ENCODE peak calls at places on chromosome 1, in nine cellular contexts. O is IMR-90, M is fibroblast of lung, V is GM23338, Q is mammary epithelial cell, K is GM23248, W is astrocyte, J is HCT116, X is neural progenitor cell. L is an unnamed sample.
A peak's percentile ranks its signal among the peaks of the same experiment; 100 is the strongest.

GRCh38 chr1:40232444-40232843 is 15.3 kb upstream of the TMCO2 start:
- DNase-seq in O (no peak), M (no peak), V (no peak), Q (no peak), K (no peak), W (no peak), J (no peak), X (no peak), L (no peak)

GRCh38 chr1:96374076-96374762 is 347.4 kb upstream of the PTBP2 start:
- DNase-seq in O (peak; percentile 49), M (peak; percentile 59), V (no peak), Q (no peak), K (peak; percentile 48), W (peak; percentile 66), J (no peak), X (no peak), L (no peak)

GRCh38 chr1:13478687-13479086 is 35.1 kb downstream of the LRRC38 start:
- DNase-seq in O (no peak), M (no peak), V (no peak), Q (no peak), K (no peak), W (no peak), J (no peak), X (peak; percentile 26), L (no peak)

GRCh38 chr1:174791863-174792262 is 207.9 kb upstream of the CACYBP start:
- DNase-seq in O (no peak), M (no peak), V (no peak), Q (no peak), K (no peak), W (no peak), J (no peak), X (no peak), L (no peak)

GRCh38 chr1:36199934-36200741 is 24.1 kb upstream of the THRAP3 start:
- DNase-seq in O (peak; percentile 60), M (peak; percentile 47), V (no peak), Q (peak; percentile 85), K (peak; percentile 71), W (peak; percentile 52), J (no peak), X (no peak), L (no peak)

GRCh38 chr1:231628207-231628876 is 1.8 kb downstream of the DISC1 start:
- DNase-seq in O (peak; percentile 37), M (no peak), V (no peak), Q (no peak), K (peak; percentile 32), W (no peak), J (no peak), X (no peak), L (no peak)

GRCh38 chr1:206672844-206673758 is 11.6 kb upstream of the MAPKAPK2 start:
- DNase-seq in O (peak; percentile 66), M (peak; percentile 77), V (no peak), Q (no peak), K (no peak), W (peak; percentile 26), J (no peak), X (no peak), L (no peak)

GRCh38 chr1:231232870-231233734 is 7.9 kb upstream of the GNPAT start:
- DNase-seq in O (no peak), M (no peak), V (no peak), Q (no peak), K (no peak), W (no peak), J (no peak), X (no peak), L (no peak)

DNA sequence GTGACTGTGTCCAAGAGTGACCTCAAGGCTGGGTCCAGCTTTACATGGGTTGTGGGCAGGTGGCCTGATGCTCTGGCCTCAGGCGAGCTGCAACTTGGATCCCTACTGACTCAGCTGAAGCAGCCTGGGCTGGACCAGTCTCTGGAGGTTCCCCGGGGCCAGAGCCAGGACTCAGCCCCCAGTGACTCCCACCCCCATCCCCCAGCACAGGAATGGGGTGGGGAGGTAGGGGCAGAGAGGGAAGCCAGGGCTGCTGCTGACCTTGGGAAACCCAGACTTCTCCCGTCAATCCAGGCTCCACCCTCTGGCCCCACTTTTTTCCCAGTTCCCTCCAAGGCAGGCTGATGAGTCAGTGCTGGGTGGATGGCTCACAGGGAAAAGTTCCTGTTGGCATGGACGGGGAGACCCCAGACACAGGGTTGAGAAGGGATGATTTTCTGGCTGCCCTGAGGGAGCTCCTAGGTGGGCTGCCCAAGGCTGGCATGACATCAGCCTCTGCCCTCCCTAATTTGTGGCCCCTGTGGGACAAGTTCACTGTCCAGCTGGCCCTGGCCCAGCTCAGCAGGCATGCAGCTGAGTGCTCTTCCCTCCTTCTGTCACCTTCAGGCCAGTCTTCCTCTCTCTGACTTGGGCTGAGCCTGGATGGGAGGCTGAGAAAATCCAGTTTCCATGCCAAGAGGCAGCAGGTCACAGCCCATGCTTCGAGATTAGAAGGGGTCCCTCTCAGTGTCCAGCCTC is 2.2 kb downstream of the ZC3H12A start:
- DNase-seq in O (peak; percentile 84), M (peak; percentile 90), V (no peak), Q (peak; percentile 92), K (peak; percentile 93), W (peak; percentile 78), J (no peak), X (no peak), L (peak; percentile 63)
- H4K20me1 ChIP-seq in O (peaks cover 23% of the 10 kb centered on the region), M (no peaks in the 10 kb centered on the region), V (no peaks in the 10 kb centered on the region), Q (no peaks in the 10 kb centered on the region), K (no peaks in the 10 kb centered on the region), W (peaks cover 56% of the 10 kb centered on the region), J (no peaks in the 10 kb centered on the region), X (peaks cover 3% of the 10 kb centered on the region), L (peaks cover 15% of the 10 kb centered on the region)

GRCh38 chr1:3775498-3776230 is 3.1 kb downstream of the SMIM1 start:
- DNase-seq in O (peak; percentile 59), M (peak; percentile 71), V (peak; percentile 82), Q (peak; percentile 16), K (peak; percentile 44), W (peak; percentile 51), J (peak; percentile 64), X (peak; percentile 72), L (peak; percentile 64)

GRCh38 chr1:3773572-3774502 is 1.3 kb downstream of the SMIM1 start:
- DNase-seq in O (no peak), M (no peak), V (no peak), Q (no peak), K (peak; percentile 24), W (no peak), J (no peak), X (no peak), L (no peak)

GRCh38 chr1:3775248-3775497 is 2.6 kb downstream of the SMIM1 start:
- DNase-seq in O (no peak), M (no peak), V (no peak), Q (no peak), K (no peak), W (no peak), J (no peak), X (peak; percentile 20), L (no peak)

GRCh38 chr1:3772715-3773571 is at the start of gene SMIM1:
- DNase-seq in O (no peak), M (no peak), V (no peak), Q (no peak), K (no peak), W (no peak), J (no peak), X (no peak), L (no peak)

DNA sequence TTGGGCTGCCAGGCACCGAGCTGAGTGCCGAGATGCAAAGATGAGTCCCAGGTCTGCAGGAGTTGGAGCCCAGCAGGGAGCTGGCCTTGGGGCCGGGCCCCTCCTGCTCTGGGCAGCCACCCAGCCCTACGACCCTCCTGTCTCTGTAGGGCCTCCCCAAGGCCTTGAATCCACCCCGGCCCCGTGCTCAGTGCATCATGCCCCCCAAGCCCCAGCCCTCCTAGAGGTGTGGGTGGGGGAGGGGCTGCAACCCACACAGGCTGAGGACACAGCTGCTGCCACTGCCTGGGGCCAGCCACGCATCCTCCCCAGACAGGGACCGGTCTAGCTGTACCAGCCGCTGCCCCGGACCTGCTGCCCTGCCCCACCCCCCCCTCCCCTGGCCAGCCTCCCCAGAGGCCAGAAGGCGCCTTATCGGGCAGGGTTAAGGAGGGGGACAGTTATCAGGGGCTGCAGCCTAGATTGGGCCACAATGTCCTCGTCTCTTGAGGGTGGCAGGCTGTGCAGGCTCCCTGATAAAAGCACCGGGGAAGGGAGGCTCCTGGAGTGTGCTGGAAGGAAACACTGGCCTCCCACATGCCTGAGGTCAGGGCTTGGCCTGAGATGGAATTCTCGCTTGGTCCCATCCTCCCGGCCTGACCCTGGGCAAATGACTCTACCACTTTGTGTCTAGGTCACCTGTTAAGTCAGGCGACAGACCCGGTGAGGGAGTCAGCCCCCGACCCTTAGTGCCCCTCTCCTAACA is 2.1 kb downstream of the SMIM1 start:
- DNase-seq in O (no peak), M (no peak), V (no peak), Q (no peak), K (peak; percentile 24), W (no peak), J (no peak), X (no peak), L (no peak)
- H4K20me1 ChIP-seq in O (no peaks in the 10 kb centered on the region), M (no peaks in the 10 kb centered on the region), V (no peaks in the 10 kb centered on the region), Q (no peaks in the 10 kb centered on the region), K (no peaks in the 10 kb centered on the region), W (peaks cover 7% of the 10 kb centered on the region), J (no peaks in the 10 kb centered on the region), X (peaks cover 4% of the 10 kb centered on the region), L (no peaks in the 10 kb centered on the region)

GRCh38 chr1:32393136-32393535 is 1.1 kb downstream of the BSDC1 start:
- DNase-seq in O (peak; percentile 42), M (no peak), V (no peak), Q (peak; percentile 26), K (peak; percentile 84), W (no peak), J (no peak), X (no peak), L (no peak)

GRCh38 chr1:32394141-32394889 is at the start of gene BSDC1:
- DNase-seq in O (peak; percentile 98), M (peak; percentile 99), V (peak; percentile 99), Q (peak; percentile 99), K (peak; percentile 99), W (peak; percentile 97), J (peak; percentile 99), X (peak; percentile 99), L (peak; percentile 94)

GRCh38 chr1:32392358-32392757 is 1.9 kb downstream of the BSDC1 start:
- DNase-seq in O (no peak), M (no peak), V (no peak), Q (no peak), K (no peak), W (no peak), J (no peak), X (no peak), L (no peak)

GRCh38 chr1:32394890-32395415 is 712 bp upstream of the BSDC1 start:
- DNase-seq in O (peak; percentile 25), M (no peak), V (no peak), Q (no peak), K (no peak), W (no peak), J (no peak), X (no peak), L (no peak)

DNA sequence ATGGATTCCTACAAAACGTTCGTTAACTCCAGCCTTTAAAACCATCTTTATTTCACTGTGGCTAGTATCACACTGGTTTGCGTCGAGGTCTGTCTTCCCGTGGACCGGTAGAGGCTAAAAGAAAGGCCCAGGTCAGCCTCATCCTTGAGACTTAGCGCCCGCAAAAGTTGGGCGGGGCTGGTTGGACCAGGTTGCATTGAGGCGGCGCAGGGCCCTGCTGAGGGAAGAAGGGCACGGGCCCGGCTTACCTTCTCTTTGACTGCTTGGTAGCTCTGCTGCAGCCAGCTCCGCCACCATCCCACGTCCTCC is 455 bp downstream of the BSDC1 start:
- DNase-seq in O (no peak), M (no peak), V (peak; percentile 75), Q (no peak), K (peak; percentile 76), W (no peak), J (no peak), X (peak; percentile 75), L (no peak)
- H4K20me1 ChIP-seq in O (peaks cover 3% of the 10 kb centered on the region), M (no peaks in the 10 kb centered on the region), V (no peaks in the 10 kb centered on the region), Q (no peaks in the 10 kb centered on the region), K (no peaks in the 10 kb centered on the region), W (peaks cover 37% of the 10 kb centered on the region), J (no peaks in the 10 kb centered on the region), X (peaks cover 14% of the 10 kb centered on the region), L (no peaks in the 10 kb centered on the region)

DNA sequence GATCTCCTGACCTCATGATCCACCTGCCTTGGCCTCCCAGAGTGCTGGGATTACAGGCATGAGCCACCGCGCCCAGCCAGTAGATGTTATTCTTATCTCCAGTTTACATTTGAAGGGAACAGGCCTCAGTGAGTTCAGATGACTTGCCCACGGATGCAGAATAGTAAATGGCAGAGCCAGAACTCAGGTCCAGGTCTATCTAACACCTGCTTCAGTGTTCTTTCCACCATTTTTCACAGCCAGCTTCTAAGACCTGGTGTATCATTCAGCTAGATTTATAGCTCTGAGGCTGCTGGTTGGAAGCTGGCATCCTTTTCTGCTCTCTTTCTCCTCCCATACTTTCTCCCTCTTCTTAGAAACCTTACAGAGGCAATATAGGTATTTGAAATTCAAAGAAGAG is 10.8 kb downstream of the FABP3 start:
- DNase-seq in O (no peak), M (no peak), V (no peak), Q (no peak), K (no peak), W (no peak), J (no peak), X (no peak), L (no peak)
- H4K20me1 ChIP-seq in O (no peaks in the 10 kb centered on the region), M (no peaks in the 10 kb centered on the region), V (peaks cover 6% of the 10 kb centered on the region), Q (no peaks in the 10 kb centered on the region), K (no peaks in the 10 kb centered on the region), W (no peaks in the 10 kb centered on the region), J (no peaks in the 10 kb centered on the region), X (peaks cover 4% of the 10 kb centered on the region), L (no peaks in the 10 kb centered on the region)

L was measured in keratinocyte.